ENCODE peak calls at places on chromosome 13, in five cellular contexts. Y is breast epithelium, G is GM23338, B is H9, N is HepG2. E is an unnamed sample.

GRCh38 chr13:51258612-51259358 is 36.6 kb downstream of the FAM124A start:
- DNase-seq in Y (no peak), G (no peak), B (no peak), N (no peak), E (peak; percentile 47)

GRCh38 chr13:56755181-56755580 is 385.5 kb upstream of the PRR20A start:
- DNase-seq in Y (no peak), G (peak; percentile 61), B (no peak), N (no peak), E (no peak)

GRCh38 chr13:93769126-93769525 is 542.5 kb downstream of the GPC6 start:
- DNase-seq in Y (no peak), G (no peak), B (no peak), N (no peak), E (no peak)

GRCh38 chr13:74335370-74335769 is 201.2 kb upstream of the KLF12 start:
- DNase-seq in Y (no peak), G (no peak), B (no peak), N (no peak), E (no peak)

GRCh38 chr13:24911135-24911524 is 147.2 kb downstream of the RNF17 start:
- DNase-seq in Y (no peak), G (no peak), B (no peak), N (no peak), E (no peak)

GRCh38 chr13:113090415-113090770 is 15.2 kb upstream of the F7 start:
- DNase-seq in Y (no peak), G (peak; percentile 64), B (peak; percentile 83), N (no peak), E (no peak)

GRCh38 chr13:101217086-101217485 is 199.2 kb downstream of the NALCN start:
- DNase-seq in Y (no peak), G (no peak), B (no peak), N (no peak), E (no peak)

GRCh38 chr13:47672982-47673670 is 327.9 kb downstream of the SUCLA2 start:
- DNase-seq in Y (no peak), G (no peak), B (no peak), N (no peak), E (no peak)

GRCh38 chr13:22665531-22665930 is 515.2 kb upstream of the SGCG start:
- DNase-seq in Y (no peak), G (no peak), B (no peak), N (no peak), E (no peak)

GRCh38 chr13:113472355-113473025 is 18.0 kb downstream of the DCUN1D2 start:
- DNase-seq in Y (no peak), G (no peak), B (no peak), N (no peak), E (no peak)

GRCh38 chr13:41610426-41610825 is 153.1 kb downstream of the RGCC start:
- DNase-seq in Y (no peak), G (no peak), B (no peak), N (peak; percentile 66), E (no peak)

GRCh38 chr13:46267166-46267565 is 55.4 kb downstream of the LRRC63 start:
- DNase-seq in Y (no peak), G (no peak), B (no peak), N (no peak), E (no peak)

GRCh38 chr13:23427342-23428182 is 5.9 kb downstream of the SACS start:
- DNase-seq in Y (no peak), G (no peak), B (no peak), N (peak; percentile 5), E (no peak)

GRCh38 chr13:107296804-107297203 is 728.9 kb upstream of the ARGLU1 start:
- DNase-seq in Y (no peak), G (no peak), B (no peak), N (no peak), E (no peak)

GRCh38 chr13:39232999-39233398 is 194.7 kb downstream of the NHLRC3 start:
- DNase-seq in Y (no peak), G (no peak), B (no peak), N (no peak), E (no peak)

GRCh38 chr13:23461544-23461943 is 28.0 kb upstream of the SACS start:
- DNase-seq in Y (no peak), G (no peak), B (no peak), N (no peak), E (no peak)

GRCh38 chr13:77980592-77980991 is 62.0 kb upstream of the EDNRB start:
- DNase-seq in Y (no peak), G (no peak), B (no peak), N (no peak), E (no peak)

GRCh38 chr13:52652170-52652979 is at the start of gene SUGT1:
- DNase-seq in Y (peak; percentile 95), G (peak; percentile 97), B (peak; percentile 95), N (peak; percentile 94), E (peak; percentile 95)

GRCh38 chr13:57935965-57936364 is 304.4 kb downstream of the PCDH17 start:
- DNase-seq in Y (no peak), G (no peak), B (no peak), N (no peak), E (no peak)

GRCh38 chr13:103236213-103236612 is 170.0 kb upstream of the SLC10A2 start:
- DNase-seq in Y (no peak), G (peak; percentile 3), B (no peak), N (no peak), E (no peak)

GRCh38 chr13:93388701-93389100 is 162.1 kb downstream of the GPC6 start:
- DNase-seq in Y (no peak), G (no peak), B (no peak), N (no peak), E (no peak)

GRCh38 chr13:82976499-82976898 is 905.8 kb downstream of the SLITRK1 start:
- DNase-seq in Y (no peak), G (no peak), B (no peak), N (no peak), E (no peak)

GRCh38 chr13:113589251-113589960 is 4.9 kb downstream of the TFDP1 start:
- DNase-seq in Y (peak; percentile 40), G (no peak), B (no peak), N (no peak), E (no peak)

GRCh38 chr13:102233566-102234208 is 168.2 kb downstream of the FGF14 start:
- DNase-seq in Y (no peak), G (no peak), B (no peak), N (no peak), E (no peak)

DNA sequence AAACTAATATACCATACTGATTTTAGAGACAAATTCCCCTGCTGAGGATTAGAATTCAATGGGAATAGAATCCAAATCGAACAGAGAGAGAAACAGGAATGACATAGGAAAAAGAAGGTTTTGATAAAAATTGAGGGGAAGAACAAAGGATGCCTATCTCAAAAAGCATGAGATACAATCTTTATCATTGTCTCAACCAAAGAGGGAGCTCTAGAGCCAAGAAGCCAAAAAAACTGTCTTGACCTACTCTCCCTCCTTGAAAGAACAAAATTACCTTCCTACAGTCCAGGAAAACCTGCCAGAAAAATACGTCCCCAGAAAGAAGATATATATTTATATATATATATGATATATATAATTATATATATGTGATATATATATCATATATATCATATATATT is 39.2 kb upstream of the MIR17HG start:
- DNase-seq in Y (no peak), G (peak; percentile 60), B (no peak), N (no peak), E (no peak)
- TF ChIP-seq CTCF in Y (no peak), G (peak; percentile 36), B (peak; percentile 53), N (no peak), E (no peak)

GRCh38 chr13:70729369-70729768 is 621.1 kb upstream of the KLHL1 start:
- DNase-seq in Y (no peak), G (no peak), B (no peak), N (no peak), E (no peak)

DNA sequence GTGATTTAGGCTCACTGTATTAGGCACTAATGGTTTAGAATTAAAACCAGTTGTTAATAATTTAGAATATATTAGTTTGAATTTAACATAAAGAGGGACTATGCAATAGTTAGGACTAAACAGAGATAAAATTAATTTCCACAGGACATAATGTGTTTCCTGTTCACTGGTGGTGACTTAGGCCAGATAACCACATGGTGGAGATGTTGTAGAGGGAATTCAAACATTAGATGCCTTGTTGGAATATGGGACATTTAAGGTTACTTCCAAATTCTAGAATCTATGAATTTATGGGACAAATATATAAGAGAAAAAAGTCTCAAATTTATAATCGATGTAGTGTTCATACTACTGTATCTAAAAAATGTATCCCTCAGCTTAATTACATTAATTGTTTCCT is 615.5 kb upstream of the KLHL1 start:
- DNase-seq in Y (no peak), G (no peak), B (no peak), N (peak; percentile 5), E (no peak)
- TF ChIP-seq CTCF in Y (no peak), G (peak; percentile 46), B (peak; percentile 46), N (peak; percentile 49), E (no peak)

GRCh38 chr13:44088409-44088808 is 208.7 kb downstream of the LACC1 start:
- DNase-seq in Y (no peak), G (no peak), B (no peak), N (no peak), E (no peak)

GRCh38 chr13:44086389-44086788 is 206.7 kb downstream of the LACC1 start:
- DNase-seq in Y (no peak), G (no peak), B (no peak), N (no peak), E (no peak)

GRCh38 chr13:44079413-44080205 is 199.9 kb downstream of the LACC1 start:
- DNase-seq in Y (no peak), G (peak; percentile 24), B (no peak), N (no peak), E (no peak)

GRCh38 chr13:44088911-44089851 is 209.5 kb downstream of the LACC1 start:
- DNase-seq in Y (no peak), G (no peak), B (no peak), N (no peak), E (no peak)

DNA sequence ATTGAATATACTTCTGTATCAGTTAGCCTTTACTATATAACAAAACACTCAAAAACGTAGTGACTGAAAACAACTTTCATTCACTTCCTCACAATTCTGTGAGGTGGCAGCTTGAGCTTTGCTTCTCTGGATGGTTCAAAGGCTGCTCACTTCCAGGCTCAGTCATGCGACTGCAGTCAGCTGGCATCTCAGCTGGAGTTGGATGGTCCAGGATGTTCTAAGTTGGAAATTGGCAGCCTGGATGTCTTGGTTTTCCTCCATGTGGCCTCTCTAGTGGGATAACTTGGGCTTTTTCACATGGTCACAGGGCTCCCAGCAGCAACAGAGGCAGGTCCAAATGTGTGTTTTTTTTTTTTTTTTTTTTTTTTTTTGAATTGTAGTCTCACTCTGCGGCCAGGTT is 204.4 kb downstream of the LACC1 start:
- DNase-seq in Y (no peak), G (no peak), B (no peak), N (no peak), E (no peak)
- TF ChIP-seq CTCF in Y (no peak), G (no peak), B (no peak), N (no peak), E (no peak)

GRCh38 chr13:27283906-27284523 is 13.4 kb downstream of the RASL11A start:
- DNase-seq in Y (no peak), G (no peak), B (peak; percentile 19), N (no peak), E (no peak)
- TF ChIP-seq CTCF in Y (no peak), G (peak; percentile 15), B (peak; percentile 38), N (peak; percentile 57), E (no peak)

GRCh38 chr13:89066868-89067466 is 1395.8 kb downstream of the SLITRK5 start:
- DNase-seq in Y (no peak), G (peak; percentile 84), B (peak; percentile 28), N (peak; percentile 44), E (peak; percentile 37)
- TF ChIP-seq CTCF in Y (peak; percentile 62), G (peak; percentile 92), B (peak; percentile 80), N (peak; percentile 72), E (peak; percentile 78)

E was measured in nephron progenitor cell.